ENCODE peak calls at places on chromosomes 2 and 18, in ten cellular contexts. U, S, V, D, P, Z, F, T, L and H are unnamed samples.

GRCh38 chr2:223884399-223884798 is 47.0 kb upstream of the AP1S3 start:
- DNase-seq in V (no peak), D (no peak), F (no peak), U (no peak), Z (no peak), L (no peak), T (no peak), S (no peak), P (no peak), H (no peak)

GRCh38 chr2:64975232-64975791 is 13.9 kb upstream of the SLC1A4 start:
- DNase-seq in S (no peak), V (no peak), D (peak; percentile 84), Z (peak; percentile 83), L (no peak), U (peak; percentile 95), P (peak; percentile 32), T (peak; percentile 59), F (no peak), H (no peak)

GRCh38 chr2:45786831-45787357 is 135.4 kb downstream of the PRKCE start:
- DNase-seq in U (no peak), F (no peak), D (no peak), L (no peak), V (no peak), S (no peak), Z (no peak), P (no peak), T (no peak), H (no peak)

GRCh38 chr2:180962727-180963312 is 17.6 kb upstream of the UBE2E3 start:
- DNase-seq in T (no peak), L (no peak), D (no peak), V (no peak), Z (no peak), U (no peak), P (no peak), F (no peak), S (no peak), H (no peak)

GRCh38 chr2:224958466-224958857 is 83.8 kb downstream of the DOCK10 start:
- DNase-seq in U (no peak), D (no peak), S (no peak), F (no peak), T (no peak), P (no peak), Z (no peak), V (no peak), L (no peak), H (no peak)

GRCh38 chr2:126866451-126866850 is 32.2 kb upstream of the TEX51 start:
- DNase-seq in U (no peak), F (no peak), L (no peak), T (no peak), Z (no peak), D (no peak), S (no peak), P (no peak), V (no peak), H (no peak)

GRCh38 chr2:216691210-216691741 is 4.1 kb downstream of the IGFBP5 start:
- DNase-seq in D (peak; percentile 74), S (no peak), Z (peak; percentile 93), T (peak; percentile 90), P (peak; percentile 86), V (no peak), U (peak; percentile 65), F (peak; percentile 52), L (peak; percentile 93), H (peak; percentile 33)

GRCh38 chr2:669323-669722 is 7.9 kb downstream of the TMEM18 start:
- DNase-seq in P (no peak), D (no peak), S (no peak), U (peak; percentile 70), T (no peak), F (peak; percentile 20), Z (no peak), L (peak; percentile 63), V (no peak), H (no peak)

GRCh38 chr2:207540431-207540830 is 10.7 kb downstream of the CREB1 start:
- DNase-seq in P (no peak), T (no peak), L (no peak), Z (no peak), F (no peak), U (no peak), S (no peak), D (no peak), V (no peak), H (no peak)

GRCh38 chr2:241944821-241945220 is 75.3 kb downstream of the RTP5 start:
- DNase-seq in V (no peak), Z (no peak), S (no peak), P (no peak), L (no peak), T (no peak), U (no peak), D (peak; percentile 37), F (no peak), H (no peak)

GRCh38 chr2:154189963-154190362 is 318.2 kb downstream of the GALNT13 start:
- DNase-seq in D (no peak), S (no peak), Z (no peak), L (no peak), F (no peak), U (no peak), V (no peak), T (no peak), P (no peak), H (no peak)

GRCh38 chr2:160406591-160407392 is 86.8 kb downstream of the RBMS1 start:
- DNase-seq in S (peak; percentile 55), U (peak; percentile 67), F (peak; percentile 52), T (peak; percentile 43), V (peak; percentile 58), Z (peak; percentile 65), P (peak; percentile 42), D (no peak), L (peak; percentile 80), H (peak; percentile 80)

GRCh38 chr2:43538034-43538670 is 57.7 kb downstream of the THADA start:
- DNase-seq in Z (no peak), S (no peak), T (no peak), V (no peak), U (no peak), L (no peak), P (no peak), D (no peak), F (no peak), H (no peak)

GRCh38 chr18:47246027-47246971 is 5.2 kb downstream of the SKOR2 start:
- DNase-seq in F (no peak), U (no peak), T (no peak), D (no peak), L (no peak), Z (no peak), S (no peak), V (no peak), P (no peak), H (no peak)

GRCh38 chr2:106192752-106193490 is 1.2 kb downstream of the UXS1 start:
- DNase-seq in F (no peak), S (peak; percentile 53), P (peak; percentile 27), D (no peak), Z (peak; percentile 29), L (peak; percentile 73), T (no peak), U (peak; percentile 40), V (no peak), H (peak; percentile 57)

DNA sequence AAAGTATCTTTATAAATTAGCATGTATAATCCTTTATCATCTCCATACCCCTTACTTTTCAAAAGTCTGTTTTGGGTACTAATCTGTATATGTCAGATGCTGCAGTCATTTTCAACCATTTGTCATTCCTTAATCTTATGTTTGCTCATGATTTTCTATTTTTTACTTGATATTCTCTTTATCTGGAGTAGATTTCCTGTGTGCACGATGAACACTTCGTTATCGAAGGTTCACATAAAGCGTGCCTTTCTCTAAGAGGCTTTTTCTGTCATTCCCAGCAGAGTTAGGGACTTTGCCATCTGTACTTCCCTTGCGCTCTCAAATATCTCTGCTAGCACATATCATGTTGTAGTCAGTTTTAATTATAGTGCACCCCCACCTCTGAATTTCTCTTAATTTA is 123.2 kb downstream of the BIRC6 start:
- DNase-seq in U (no peak), L (no peak), Z (no peak), F (no peak), D (no peak), S (no peak), T (no peak), V (no peak), P (no peak), H (no peak)
- H3K27ac ChIP-seq in U (no peak overlapping the region), L (no peak overlapping the region), Z (no peak overlapping the region), F (no peak overlapping the region), D (no peak overlapping the region), S (no peak overlapping the region), T (no peak overlapping the region), V (no peak overlapping the region), P (no peak overlapping the region), H (no peak overlapping the region)

DNA sequence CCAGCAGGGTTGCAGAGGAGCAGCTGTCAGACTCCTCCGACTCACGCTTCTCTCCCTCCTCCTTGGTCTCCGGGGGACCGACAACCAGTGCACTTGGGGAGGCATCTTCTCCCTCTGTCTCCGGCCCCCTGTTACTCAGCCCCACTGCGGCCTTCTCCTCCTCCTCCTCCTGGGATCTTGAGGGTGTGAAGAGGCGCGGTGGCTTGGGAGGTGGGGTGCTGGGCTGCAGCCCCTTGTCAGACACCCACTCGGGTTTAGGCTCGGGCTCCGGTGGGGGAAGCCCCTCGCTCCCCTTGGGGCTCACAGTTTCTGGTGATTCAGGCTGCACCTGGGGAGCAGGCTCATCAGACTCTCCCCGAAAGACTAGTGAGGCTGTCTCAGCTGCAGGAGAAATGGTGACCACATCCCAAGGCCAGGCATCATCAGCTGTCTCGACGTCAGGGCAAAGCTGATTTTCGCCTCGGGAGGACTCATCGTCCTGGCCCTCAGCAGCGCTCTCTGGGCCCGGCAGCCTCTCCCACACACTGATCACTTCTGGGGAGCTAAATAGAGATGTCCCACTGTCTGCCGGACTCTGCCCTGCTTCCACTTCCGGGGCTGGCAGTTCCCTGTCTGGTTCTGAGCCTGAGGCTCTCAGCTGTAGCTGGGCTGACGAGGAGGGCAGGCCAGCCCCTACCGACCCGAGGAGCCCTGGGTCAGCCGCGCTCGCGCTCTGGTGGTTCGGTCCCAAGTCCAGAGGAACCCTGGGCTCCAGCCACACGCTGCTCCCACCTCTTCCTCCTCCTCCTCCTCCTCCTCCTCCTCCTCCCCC is 9.0 kb upstream of the SFXN5 start:
- DNase-seq in D (no peak), F (no peak), U (no peak), Z (no peak), T (no peak), S (no peak), L (no peak), V (no peak), P (no peak), H (no peak)
- H3K4me1 ChIP-seq in D (no peaks in the 10 kb centered on the region), F (no peaks in the 10 kb centered on the region), U (peaks cover 2% of the 10 kb centered on the region), Z (no peaks in the 10 kb centered on the region), T (peaks cover 2% of the 10 kb centered on the region), S (no peaks in the 10 kb centered on the region), L (peaks cover 18% of the 10 kb centered on the region), V (no peaks in the 10 kb centered on the region), P (no peaks in the 10 kb centered on the region), H (no peaks in the 10 kb centered on the region)

DNA sequence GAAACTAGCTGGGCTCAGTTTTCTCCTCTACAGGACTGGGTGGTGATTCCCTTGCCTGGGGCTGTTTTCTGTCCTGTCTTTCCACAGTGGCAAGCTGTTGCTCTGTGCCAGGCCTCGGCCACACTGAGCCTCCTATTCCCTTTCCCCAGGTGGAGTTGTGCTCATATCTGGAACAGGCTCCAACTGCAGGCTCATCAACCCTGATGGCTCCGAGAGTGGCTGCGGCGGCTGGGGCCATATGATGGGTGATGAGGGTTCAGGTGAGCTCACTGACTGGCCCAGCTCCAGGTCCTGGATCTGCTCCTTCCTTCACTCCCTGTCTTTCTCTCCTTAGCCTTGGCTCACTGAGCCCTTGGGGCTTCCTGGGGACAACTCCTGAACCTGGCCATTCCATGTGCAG is 4.0 kb downstream of the NAGK start:
- DNase-seq in Z (no peak), P (no peak), U (no peak), D (no peak), V (no peak), L (no peak), T (no peak), S (no peak), F (no peak), H (no peak)
- H3K4me3 ChIP-seq in Z (no peak overlapping the region), P (no peak overlapping the region), U (no peak overlapping the region), D (no peak overlapping the region), V (no peak overlapping the region), L (no peak overlapping the region), T (no peak overlapping the region), S (no peak overlapping the region), F (no peak overlapping the region), H (no peak overlapping the region)

GRCh38 chr2:9099341-9099751 is 95.9 kb upstream of the MBOAT2 start:
- DNase-seq in L (no peak), Z (no peak), S (no peak), V (no peak), P (no peak), T (no peak), F (no peak), D (no peak), U (no peak), H (peak; percentile 72)
- H3K27ac ChIP-seq in L (no peak overlapping the region), Z (no peak overlapping the region), S (no peak overlapping the region), V (no peak overlapping the region), P (no peak overlapping the region), T (no peak overlapping the region), F (no peak overlapping the region), D (no peak overlapping the region), U (no peak overlapping the region), H (no peak overlapping the region)